ENCODE peak calls at places on chromosomes 6 and 20, in four cellular contexts. W, D, S and C are unnamed samples.

GRCh38 chr6:97626586-97627441 is 343.8 kb upstream of the MMS22L start:
- DNase-seq in W (no peak), D (peak; percentile 47), S (no peak), C (no peak)

GRCh38 chr20:25372584-25373336 is 17.9 kb downstream of the ABHD12 start:
- DNase-seq in W (no peak), D (peak; percentile 95), S (no peak), C (no peak)

GRCh38 chr20:17687800-17688199 is 5.8 kb upstream of the RRBP1 start:
- DNase-seq in W (no peak), D (no peak), S (no peak), C (no peak)

GRCh38 chr6:37005061-37005810 is at the start of gene FGD2:
- DNase-seq in W (no peak), D (no peak), S (no peak), C (no peak)

GRCh38 chr6:44572346-44572745 is 184.8 kb downstream of the CDC5L start:
- DNase-seq in W (no peak), D (no peak), S (no peak), C (no peak)

GRCh38 chr6:26312096-26312463 is 52.9 kb upstream of the BTN3A2 start:
- DNase-seq in W (no peak), D (no peak), S (no peak), C (no peak)

GRCh38 chr20:50682947-50683530 is 8.3 kb downstream of the RIPOR3 start:
- DNase-seq in W (no peak), D (no peak), S (no peak), C (no peak)

GRCh38 chr6:98669371-98669770 is 165.0 kb upstream of the POU3F2 start:
- DNase-seq in W (no peak), D (no peak), S (no peak), C (no peak)